ENCODE peak calls at places on chromosomes 6 and 20, in six cellular contexts. C is neuronal stem cell; O is CD4-positive, alpha-beta memory T cell; B is mucosa of descending colon; P is mesendoderm; Q is psoas muscle. S is an unnamed sample. For H3K4me1 and H3K36me3, the result is how much of the 10 kb centered on the place peaks cover.

GRCh38 chr20:3738109-3739053 is 5.9 kb downstream of the HSPA12B start:
- DNase-seq in C (no peak), O (no peak), B (no peak), P (no peak), Q (no peak), S (peak)

GRCh38 chr6:169073311-169073710 is 180.3 kb downstream of the THBS2 start:
- DNase-seq in C (no peak), O (no peak), B (no peak), P (peak), Q (no peak), S (no peak)

GRCh38 chr6:129969064-129969463 is 49.3 kb upstream of the L3MBTL3 start:
- DNase-seq in C (no peak), O (no peak), B (no peak), P (peak), Q (no peak), S (no peak)

GRCh38 chr6:116329156-116329555 is 41.6 kb upstream of the DSE start:
- DNase-seq in C (no peak), O (no peak), B (no peak), P (no peak), Q (no peak), S (no peak)

GRCh38 chr20:1165941-1166340 is 18.8 kb downstream of the TMEM74B start:
- DNase-seq in C (no peak), O (no peak), B (no peak), P (no peak), Q (no peak), S (no peak)

GRCh38 chr20:50381771-50382593 is 128.2 kb upstream of the PTPN1 start:
- DNase-seq in C (no peak), O (peak), B (peak), P (no peak), Q (no peak), S (no peak)

GRCh38 chr6:34536959-34537848 is 18.9 kb downstream of the SPDEF start:
- DNase-seq in C (no peak), O (no peak), B (no peak), P (no peak), Q (no peak), S (no peak)

GRCh38 chr6:100780648-100781047 is 100.5 kb downstream of the ASCC3 start:
- DNase-seq in C (no peak), O (no peak), B (no peak), P (no peak), Q (no peak), S (no peak)

GRCh38 chr6:102525336-102525735 is 1131.8 kb downstream of the GRIK2 start:
- DNase-seq in C (no peak), O (no peak), B (no peak), P (no peak), Q (no peak), S (no peak)

GRCh38 chr6:27812805-27813626 is 99.2 kb downstream of the OR2B2 start:
- DNase-seq in C (no peak), O (no peak), B (no peak), P (peak), Q (no peak), S (no peak)

GRCh38 chr20:23528867-23529431 is 38.0 kb downstream of the CST8 start:
- DNase-seq in C (no peak), O (no peak), B (no peak), P (no peak), Q (no peak), S (no peak)

GRCh38 chr6:39302011-39302410 is 12.2 kb downstream of the KCNK17 start:
- DNase-seq in C (no peak), O (no peak), B (no peak), P (no peak), Q (no peak), S (no peak)

GRCh38 chr6:124490123-124490522 is 472.1 kb upstream of the RNF217 start:
- DNase-seq in C (no peak), O (no peak), B (no peak), P (peak), Q (no peak), S (no peak)

GRCh38 chr6:145903356-145904102 is 60.6 kb downstream of the SHPRH start:
- DNase-seq in C (no peak), O (no peak), B (no peak), P (no peak), Q (no peak), S (no peak)

GRCh38 chr6:102736941-102737368 is 1343.4 kb downstream of the GRIK2 start:
- DNase-seq in C (no peak), O (no peak), B (no peak), P (no peak), Q (no peak), S (no peak)

GRCh38 chr6:34284563-34285545 is 36.0 kb upstream of the SMIM29 start:
- DNase-seq in C (no peak), O (no peak), B (peak), P (no peak), Q (peak), S (peak)

GRCh38 chr6:112502348-112503130 is 155.4 kb downstream of the RFPL4B start:
- DNase-seq in C (no peak), O (no peak), B (no peak), P (peak), Q (no peak), S (no peak)

GRCh38 chr20:47686545-47686944 is 98.7 kb downstream of the SULF2 start:
- DNase-seq in C (no peak), O (no peak), B (no peak), P (peak), Q (peak), S (no peak)

GRCh38 chr6:42629845-42630244 is 66.0 kb downstream of the UBR2 start:
- DNase-seq in C (no peak), O (no peak), B (no peak), P (no peak), Q (no peak), S (no peak)

GRCh38 chr20:20477444-20478041 is 109.6 kb downstream of the INSM1 start:
- DNase-seq in C (no peak), O (no peak), B (no peak), P (no peak), Q (no peak), S (no peak)

GRCh38 chr6:20692023-20692422 is 157.8 kb downstream of the CDKAL1 start:
- DNase-seq in C (no peak), O (no peak), B (no peak), P (no peak), Q (no peak), S (no peak)

GRCh38 chr20:31707994-31708744 is 14.5 kb downstream of the BCL2L1 start:
- DNase-seq in C (no peak), O (no peak), B (peak), P (no peak), Q (peak), S (peak)

GRCh38 chr6:9875605-9876353 is 539.1 kb downstream of the TFAP2A start:
- DNase-seq in C (no peak), O (no peak), B (no peak), P (no peak), Q (no peak), S (no peak)

GRCh38 chr6:137933696-137934095 is 66.6 kb downstream of the TNFAIP3 start:
- DNase-seq in C (no peak), O (no peak), B (no peak), P (no peak), Q (peak), S (peak)

GRCh38 chr6:150922137-150922536 is 56.6 kb downstream of the MTHFD1L start:
- DNase-seq in C (no peak), O (no peak), B (no peak), P (no peak), Q (no peak), S (no peak)

GRCh38 chr20:48771542-48771941 is 56.3 kb downstream of the PREX1 start:
- DNase-seq in C (no peak), O (no peak), B (no peak), P (no peak), Q (no peak), S (no peak)

DNA sequence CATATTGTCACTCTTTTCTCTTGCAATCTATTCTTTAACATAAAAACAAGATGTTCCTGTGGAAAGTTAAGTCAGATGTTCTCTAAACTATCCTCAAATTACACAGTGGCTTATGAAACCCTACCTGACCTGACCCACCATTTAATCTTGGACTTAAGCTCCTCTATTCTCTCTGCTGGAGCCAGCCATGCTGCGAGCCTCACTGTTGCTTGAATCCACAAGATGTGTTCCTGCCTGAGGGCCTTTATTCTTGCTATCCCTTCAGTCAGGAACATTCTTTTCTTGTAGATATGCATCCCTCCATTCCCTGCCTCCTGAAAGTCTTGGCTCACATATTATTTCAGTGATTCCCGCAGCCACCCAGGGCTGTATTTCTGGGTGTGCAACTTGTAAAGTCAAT is 283.2 kb downstream of the EPHA7 start:
- DNase-seq in C (no peak), O (no peak), B (no peak), P (peak), Q (no peak), S (no peak)
- H3K4me1 ChIP-seq in C (under half), O (under half), B (under half), P (under half), Q (under half), S (under half)

DNA sequence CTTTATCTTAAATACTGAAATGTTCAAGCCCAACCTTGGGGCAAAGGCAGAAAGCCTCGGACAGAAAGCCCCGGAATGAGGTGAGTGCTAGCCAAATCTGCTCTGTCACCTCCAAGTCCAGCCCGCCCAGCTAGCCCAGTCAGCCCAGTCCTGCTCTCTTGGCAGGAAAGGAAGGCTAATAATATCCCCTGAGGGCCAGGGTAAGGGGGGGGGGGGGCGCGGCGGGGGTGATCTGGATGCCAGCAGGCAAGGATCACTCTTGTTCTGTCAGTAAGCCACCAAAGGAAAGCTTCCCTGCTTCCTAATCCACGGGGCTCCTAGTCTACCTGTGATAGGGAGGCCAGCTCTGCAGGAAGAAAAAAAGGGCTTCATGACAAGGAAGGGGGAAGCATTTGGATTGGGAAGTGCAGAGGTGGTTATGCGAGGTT is 1.1 kb downstream of the NDRG3 start:
- DNase-seq in C (no peak), O (no peak), B (no peak), P (peak), Q (peak), S (peak)
- H3K4me3 ChIP-seq in C (no peak), O (peak), B (no peak), P (no peak), Q (peak), S (peak)

DNA sequence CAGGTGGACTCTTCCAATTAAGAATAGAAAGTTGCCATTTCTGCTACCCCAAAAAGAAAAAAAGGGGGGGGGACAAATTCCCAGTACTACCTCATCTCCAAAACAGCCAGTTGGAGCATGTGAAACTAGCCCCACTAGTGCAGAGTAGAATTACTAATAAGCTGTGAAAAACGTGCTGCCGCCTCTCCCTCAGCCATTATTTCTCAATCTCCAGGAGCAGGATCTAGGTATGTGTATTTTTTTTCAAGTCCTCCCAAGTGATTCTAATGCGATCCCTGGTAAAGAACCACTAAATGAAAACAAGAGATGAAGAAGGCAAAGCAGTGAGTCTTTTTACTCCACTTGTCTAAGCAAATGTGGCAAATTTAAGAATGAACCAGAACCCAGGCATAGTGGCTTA is 154.5 kb upstream of the SHLD1 start:
- DNase-seq in C (no peak), O (no peak), B (no peak), P (no peak), Q (no peak), S (no peak)
- H3K36me3 ChIP-seq in C (half or more), O (under half), B (under half), P (under half), Q (under half), S (half or more)

GRCh38 chr6:26347699-26348098 is 17.3 kb upstream of the BTN3A2 start:
- DNase-seq in C (no peak), O (no peak), B (no peak), P (no peak), Q (no peak), S (no peak)

GRCh38 chr6:26344658-26345057 is 20.3 kb upstream of the BTN3A2 start:
- DNase-seq in C (no peak), O (no peak), B (no peak), P (no peak), Q (no peak), S (no peak)

GRCh38 chr6:26342106-26342999 is 22.6 kb upstream of the BTN3A2 start:
- DNase-seq in C (no peak), O (no peak), B (no peak), P (peak), Q (no peak), S (no peak)

GRCh38 chr6:26349964-26350857 is 14.8 kb upstream of the BTN3A2 start:
- DNase-seq in C (no peak), O (no peak), B (no peak), P (peak), Q (no peak), S (no peak)

DNA sequence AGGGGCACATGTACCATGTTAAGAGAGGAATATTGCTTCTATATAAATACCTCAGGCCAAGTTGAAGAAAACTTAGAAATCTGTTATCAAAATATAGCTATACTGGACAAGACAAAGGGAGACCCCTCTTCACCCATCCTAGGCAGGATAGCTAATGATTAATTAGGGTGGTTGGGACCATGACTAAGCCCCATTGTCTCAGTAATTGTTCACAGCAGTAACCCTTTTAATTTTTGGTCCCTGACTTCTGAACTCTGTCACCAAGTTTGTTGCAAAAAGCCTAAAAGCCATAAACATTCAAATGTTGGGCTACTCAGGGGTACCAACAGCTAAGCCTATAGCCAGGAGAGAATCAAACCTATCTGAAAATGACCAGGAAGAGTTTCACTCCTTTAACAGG is 19.2 kb upstream of the BTN3A2 start:
- DNase-seq in C (no peak), O (no peak), B (no peak), P (no peak), Q (no peak), S (no peak)
- H3K4me1 ChIP-seq in C (under half), O (under half), B (under half), P (under half), Q (under half), S (under half)

GRCh38 chr20:2467412-2467811 is 3.2 kb downstream of the SNRPB start:
- DNase-seq in C (no peak), O (no peak), B (no peak), P (no peak), Q (no peak), S (no peak)

GRCh38 chr20:2465100-2465499 is 5.5 kb downstream of the SNRPB start:
- DNase-seq in C (no peak), O (no peak), B (no peak), P (no peak), Q (no peak), S (no peak)

GRCh38 chr20:2470051-2470431 is 548 bp downstream of the SNRPB start:
- DNase-seq in C (peak), O (peak), B (peak), P (peak), Q (peak), S (no peak)

GRCh38 chr20:2470432-2471193 is at the start of gene SNRPB:
- DNase-seq in C (peak), O (peak), B (peak), P (peak), Q (peak), S (peak)

GRCh38 chr20:2468581-2469407 is 1.8 kb downstream of the SNRPB start:
- DNase-seq in C (no peak), O (no peak), B (no peak), P (no peak), Q (no peak), S (no peak)
- H3K4me3 ChIP-seq in C (peak), O (peak), B (no peak), P (peak), Q (peak), S (peak)

S was measured in heart left ventricle.